ENCODE peak calls at places on chromosomes 6 and 20, in six cellular contexts. J is posterior cingulate gyrus; S is T-helper 2 cell; Q is T-helper 17 cell; G is lung microvascular endothelial cell; V is naive thymus-derived CD8-positive, alpha-beta T cell. X is an unnamed sample.

GRCh38 chr6:52509281-52510212 is 67.3 kb downstream of the TRAM2 start:
- DNase-seq in S (no peak), V (no peak), Q (no peak), G (peak; percentile 77), J (no peak), X (no peak)

GRCh38 chr6:106163966-106164877 is 78.1 kb downstream of the PRDM1 start:
- DNase-seq in V (no peak), Q (peak; percentile 11), G (no peak), J (no peak), S (peak; percentile 94), X (no peak)

GRCh38 chr20:10603971-10604864 is 69.6 kb downstream of the JAG1 start:
- DNase-seq in S (no peak), Q (no peak), J (no peak), V (no peak), G (peak; percentile 50), X (no peak)

GRCh38 chr20:57439432-57439831 is 48.2 kb downstream of the RBM38 start:
- DNase-seq in V (no peak), J (peak; percentile 47), G (peak; percentile 7), Q (no peak), S (no peak), X (peak; percentile 49)

GRCh38 chr6:85321926-85322325 is 128.0 kb upstream of the NT5E start:
- DNase-seq in V (no peak), G (no peak), S (no peak), J (no peak), Q (no peak), X (no peak)

GRCh38 chr6:11772109-11772830 is 6.3 kb downstream of the ADTRP start:
- DNase-seq in J (no peak), G (no peak), Q (no peak), V (no peak), S (no peak), X (no peak)

GRCh38 chr6:44697333-44697732 is 309.8 kb downstream of the CDC5L start:
- DNase-seq in J (no peak), G (no peak), V (no peak), S (no peak), Q (no peak), X (no peak)

GRCh38 chr6:43389713-43390265 is 20.3 kb upstream of the ZNF318 start:
- DNase-seq in S (no peak), J (no peak), G (no peak), Q (no peak), V (no peak), X (no peak)

GRCh38 chr20:58228484-58229197 is at the start of gene ANKRD60:
- DNase-seq in S (peak; percentile 35), Q (peak; percentile 48), G (no peak), J (no peak), V (peak; percentile 85), X (no peak)

GRCh38 chr6:41909727-41910126 is 11.2 kb downstream of the MED20 start:
- DNase-seq in Q (no peak), G (no peak), V (no peak), S (no peak), J (no peak), X (no peak)

X was measured in NCI-H2081.